ENCODE peak calls at places on chromosome 1, in five cellular contexts. T is GM23338, O is body of pancreas, Z is HCT116, B is EL. X is an unnamed sample.

GRCh38 chr1:247962911-247963588 is 2.0 kb upstream of the OR2AK2 start:
- DNase-seq in T (no peak), O (no peak), Z (no peak), B (no peak), X (peak)

GRCh38 chr1:185491604-185492003 is 174.6 kb upstream of the IVNS1ABP start:
- DNase-seq in T (no peak), O (no peak), Z (no peak), B (no peak), X (no peak)

GRCh38 chr1:55827350-55827749 is 612.2 kb upstream of the USP24 start:
- DNase-seq in T (no peak), O (no peak), Z (no peak), B (peak), X (no peak)

GRCh38 chr1:153542956-153543737 is 2.4 kb upstream of the S100A5 start:
- DNase-seq in T (no peak), O (no peak), Z (no peak), B (no peak), X (no peak)

GRCh38 chr1:10444795-10445397 is 4.9 kb upstream of the CORT start:
- DNase-seq in T (no peak), O (no peak), Z (no peak), B (no peak), X (no peak)

GRCh38 chr1:7561331-7561921 is 209.7 kb upstream of the VAMP3 start:
- DNase-seq in T (peak), O (no peak), Z (no peak), B (no peak), X (no peak)

GRCh38 chr1:60903591-60903990 is 178.8 kb upstream of the NFIA start:
- DNase-seq in T (peak), O (no peak), Z (no peak), B (no peak), X (no peak)

GRCh38 chr1:215166886-215167285 is 84.3 kb downstream of the KCNK2 start:
- DNase-seq in T (no peak), O (no peak), Z (no peak), B (no peak), X (no peak)

GRCh38 chr1:24925963-24926362 is 4.1 kb downstream of the RUNX3 start:
- DNase-seq in T (no peak), O (no peak), Z (no peak), B (no peak), X (no peak)

GRCh38 chr1:179708434-179709195 is 34.5 kb upstream of the FAM163A start:
- DNase-seq in T (no peak), O (no peak), Z (no peak), B (no peak), X (no peak)

GRCh38 chr1:210339500-210339899 is 10.8 kb downstream of the HHAT start:
- DNase-seq in T (no peak), O (no peak), Z (no peak), B (no peak), X (no peak)

GRCh38 chr1:211630236-211631081 is 45.0 kb downstream of the NEK2 start:
- DNase-seq in T (peak), O (peak), Z (no peak), B (no peak), X (no peak)

GRCh38 chr1:157025321-157025720 is 20.2 kb downstream of the ARHGEF11 start:
- DNase-seq in T (no peak), O (no peak), Z (no peak), B (no peak), X (no peak)

X was measured in keratinocyte.